ENCODE peak calls at places on chromosomes 3 and 15, in seven cellular contexts. One of them, this sample, is unnamed.

GRCh38 chr15:65646486-65646885 is 24.7 kb downstream of the SLC24A1 start:
- DNase-seq in NCI-H1092 treated with DMSO at 0.1 percent for 48 hours: no peak
- DNase-seq in cardiac fibroblast: no peak
- DNase-seq in AG04450: no peak
- DNase-seq in AG09319: no peak
- DNase-seq in Calu3: no peak
- DNase-seq in NCI-H1105: no peak
- DNase-seq in this sample: peak

GRCh38 chr3:107241217-107241616 is 136.0 kb upstream of the CCDC54 start:
- DNase-seq in AG09319: no peak
- DNase-seq in NCI-H1105: peak
- DNase-seq in cardiac fibroblast: peak
- DNase-seq in Calu3: peak
- DNase-seq in AG04450: no peak
- DNase-seq in NCI-H1092 treated with DMSO at 0.1 percent for 48 hours: no peak
- DNase-seq in this sample: peak

GRCh38 chr3:127419140-127419539 is 131.3 kb upstream of the PRR20G start:
- DNase-seq in NCI-H1105: no peak
- DNase-seq in cardiac fibroblast: no peak
- DNase-seq in Calu3: no peak
- DNase-seq in AG09319: no peak
- DNase-seq in AG04450: no peak
- DNase-seq in NCI-H1092 treated with DMSO at 0.1 percent for 48 hours: peak
- DNase-seq in this sample: no peak

GRCh38 chr3:138059261-138059660 is 49.3 kb downstream of the CLDN18 start:
- DNase-seq in NCI-H1092 treated with DMSO at 0.1 percent for 48 hours: no peak
- DNase-seq in cardiac fibroblast: no peak
- DNase-seq in NCI-H1105: no peak
- DNase-seq in AG04450: no peak
- DNase-seq in AG09319: no peak
- DNase-seq in Calu3: no peak
- DNase-seq in this sample: no peak

GRCh38 chr3:83235180-83235814 is 1473.9 kb upstream of the GBE1 start:
- DNase-seq in cardiac fibroblast: no peak
- DNase-seq in AG09319: no peak
- DNase-seq in AG04450: no peak
- DNase-seq in NCI-H1092 treated with DMSO at 0.1 percent for 48 hours: no peak
- DNase-seq in NCI-H1105: no peak
- DNase-seq in Calu3: no peak
- DNase-seq in this sample: no peak

GRCh38 chr3:158097571-158098553 is 8.4 kb downstream of the SHOX2 start:
- DNase-seq in AG04450: no peak
- DNase-seq in Calu3: peak
- DNase-seq in NCI-H1092 treated with DMSO at 0.1 percent for 48 hours: peak
- DNase-seq in AG09319: no peak
- DNase-seq in cardiac fibroblast: peak
- DNase-seq in NCI-H1105: peak
- DNase-seq in this sample: peak

GRCh38 chr15:75796321-75796720 is 46.9 kb upstream of the UBE2Q2 start:
- DNase-seq in Calu3: no peak
- DNase-seq in NCI-H1092 treated with DMSO at 0.1 percent for 48 hours: no peak
- DNase-seq in NCI-H1105: no peak
- DNase-seq in cardiac fibroblast: no peak
- DNase-seq in AG04450: no peak
- DNase-seq in AG09319: no peak
- DNase-seq in this sample: no peak

GRCh38 chr3:94317054-94317453 is 254.2 kb downstream of the NSUN3 start:
- DNase-seq in AG04450: no peak
- DNase-seq in NCI-H1092 treated with DMSO at 0.1 percent for 48 hours: no peak
- DNase-seq in cardiac fibroblast: no peak
- DNase-seq in NCI-H1105: no peak
- DNase-seq in Calu3: no peak
- DNase-seq in AG09319: no peak
- DNase-seq in this sample: no peak

GRCh38 chr3:149282836-149283235 is 50.6 kb downstream of the TM4SF18 start:
- DNase-seq in NCI-H1105: no peak
- DNase-seq in cardiac fibroblast: no peak
- DNase-seq in AG04450: no peak
- DNase-seq in NCI-H1092 treated with DMSO at 0.1 percent for 48 hours: no peak
- DNase-seq in Calu3: no peak
- DNase-seq in AG09319: no peak
- DNase-seq in this sample: no peak

GRCh38 chr3:56878046-56878445 is 76.3 kb upstream of the ARHGEF3 start:
- DNase-seq in NCI-H1092 treated with DMSO at 0.1 percent for 48 hours: no peak
- DNase-seq in NCI-H1105: no peak
- DNase-seq in cardiac fibroblast: peak
- DNase-seq in Calu3: no peak
- DNase-seq in AG09319: no peak
- DNase-seq in AG04450: no peak
- DNase-seq in this sample: no peak

GRCh38 chr3:17307889-17308288 is 423.1 kb downstream of the PLCL2 start:
- DNase-seq in Calu3: no peak
- DNase-seq in AG04450: no peak
- DNase-seq in cardiac fibroblast: no peak
- DNase-seq in NCI-H1105: no peak
- DNase-seq in AG09319: no peak
- DNase-seq in NCI-H1092 treated with DMSO at 0.1 percent for 48 hours: no peak
- DNase-seq in this sample: no peak

GRCh38 chr15:101135532-101136166 is 116.2 kb downstream of the CHSY1 start:
- DNase-seq in Calu3: no peak
- DNase-seq in AG09319: no peak
- DNase-seq in NCI-H1092 treated with DMSO at 0.1 percent for 48 hours: no peak
- DNase-seq in cardiac fibroblast: no peak
- DNase-seq in AG04450: no peak
- DNase-seq in NCI-H1105: no peak
- DNase-seq in this sample: no peak

GRCh38 chr3:11583226-11583625 is 60.5 kb downstream of the VGLL4 start:
- DNase-seq in AG09319: no peak
- DNase-seq in NCI-H1092 treated with DMSO at 0.1 percent for 48 hours: no peak
- DNase-seq in NCI-H1105: no peak
- DNase-seq in Calu3: no peak
- DNase-seq in cardiac fibroblast: peak
- DNase-seq in AG04450: no peak
- DNase-seq in this sample: no peak

GRCh38 chr3:20648294-20648693 is 462.3 kb upstream of the SGO1 start:
- DNase-seq in cardiac fibroblast: peak
- DNase-seq in AG04450: peak
- DNase-seq in NCI-H1105: no peak
- DNase-seq in NCI-H1092 treated with DMSO at 0.1 percent for 48 hours: no peak
- DNase-seq in AG09319: peak
- DNase-seq in Calu3: peak
- DNase-seq in this sample: peak

GRCh38 chr15:53747501-53748068 is 11.9 kb downstream of the WDR72 start:
- DNase-seq in NCI-H1092 treated with DMSO at 0.1 percent for 48 hours: no peak
- DNase-seq in AG04450: no peak
- DNase-seq in AG09319: no peak
- DNase-seq in Calu3: no peak
- DNase-seq in NCI-H1105: no peak
- DNase-seq in cardiac fibroblast: no peak
- DNase-seq in this sample: no peak

GRCh38 chr3:160330111-160330510 is 68.9 kb downstream of the IFT80 start:
- DNase-seq in AG09319: no peak
- DNase-seq in cardiac fibroblast: peak
- DNase-seq in Calu3: peak
- DNase-seq in NCI-H1105: peak
- DNase-seq in NCI-H1092 treated with DMSO at 0.1 percent for 48 hours: no peak
- DNase-seq in AG04450: no peak
- DNase-seq in this sample: no peak

GRCh38 chr3:2558828-2559227 is 460.2 kb downstream of the CNTN4 start:
- DNase-seq in NCI-H1092 treated with DMSO at 0.1 percent for 48 hours: no peak
- DNase-seq in Calu3: no peak
- DNase-seq in AG04450: no peak
- DNase-seq in NCI-H1105: no peak
- DNase-seq in AG09319: no peak
- DNase-seq in cardiac fibroblast: no peak
- DNase-seq in this sample: no peak